ENCODE peak calls at places on chromosomes 1 and 21, in seven cellular contexts. D is kidney epithelial cell, W is astrocyte, R is endothelial cell of umbilical vein, J is fibroblast of lung, T is foreskin fibroblast, K is tibial nerve. Z is an unnamed sample.

GRCh38 chr1:204065174-204065985 is 7.5 kb upstream of the SOX13 start:
- DNase-seq in K (peak; percentile 62), W (no peak), D (no peak), R (peak; percentile 47), J (no peak), T (peak; percentile 36), Z (no peak)

GRCh38 chr1:216221260-216221700 is 202.0 kb downstream of the USH2A start:
- DNase-seq in R (peak; percentile 20), K (peak; percentile 75), J (peak; percentile 68), T (peak; percentile 76), D (peak; percentile 42), W (peak; percentile 60), Z (peak; percentile 70)

GRCh38 chr1:40073062-40073461 is 24.0 kb downstream of the PPT1 start:
- DNase-seq in T (no peak), K (no peak), R (no peak), J (no peak), D (no peak), W (no peak), Z (no peak)

GRCh38 chr1:47388548-47389238 is 27.4 kb upstream of the FOXE3 start:
- DNase-seq in J (peak; percentile 43), K (peak; percentile 67), R (peak; percentile 68), D (peak; percentile 14), T (peak; percentile 88), W (no peak), Z (peak; percentile 47)

GRCh38 chr1:222618880-222619321 is 1.0 kb downstream of the MIA3 start:
- DNase-seq in K (peak; percentile 8), W (peak; percentile 23), J (peak; percentile 48), D (no peak), T (peak; percentile 68), R (peak; percentile 30), Z (no peak)

GRCh38 chr1:156912861-156913808 is 7.3 kb upstream of the LRRC71 start:
- DNase-seq in K (no peak), W (no peak), T (peak; percentile 50), J (no peak), D (no peak), R (no peak), Z (no peak)

GRCh38 chr1:15584489-15585363 is at the start of gene AGMAT:
- DNase-seq in K (no peak), J (peak; percentile 51), T (peak; percentile 55), R (peak; percentile 16), D (no peak), W (no peak), Z (no peak)

GRCh38 chr1:87598429-87598828 is 269.7 kb downstream of the LMO4 start:
- DNase-seq in J (no peak), R (no peak), W (no peak), T (no peak), D (no peak), K (no peak), Z (no peak)

GRCh38 chr1:246295340-246295739 is 211.7 kb downstream of the SMYD3 start:
- DNase-seq in R (no peak), W (no peak), J (no peak), T (no peak), K (no peak), D (no peak), Z (no peak)

GRCh38 chr21:20882462-20883415 is 115.5 kb upstream of the NCAM2 start:
- DNase-seq in D (no peak), J (peak; percentile 2), T (peak; percentile 37), R (peak; percentile 16), K (peak; percentile 46), W (no peak), Z (peak; percentile 11)

GRCh38 chr1:42941640-42942330 is 16.9 kb downstream of the SLC2A1 start:
- DNase-seq in D (peak; percentile 51), W (peak; percentile 91), K (no peak), R (peak; percentile 79), T (peak; percentile 95), J (peak; percentile 95), Z (peak; percentile 77)

GRCh38 chr1:204883405-204883804 is 12.7 kb downstream of the NFASC start:
- DNase-seq in R (no peak), D (no peak), W (no peak), T (no peak), K (no peak), J (no peak), Z (no peak)

GRCh38 chr1:15153184-15153841 is at the start of gene TMEM51:
- DNase-seq in T (peak; percentile 64), D (no peak), R (peak; percentile 79), J (peak; percentile 74), K (no peak), W (peak; percentile 56), Z (no peak)

GRCh38 chr1:109397451-109398342 is at the start of gene SORT1:
- DNase-seq in J (peak; percentile 90), T (peak; percentile 90), K (peak; percentile 60), D (peak; percentile 58), W (peak; percentile 84), R (peak; percentile 91), Z (peak; percentile 43)

GRCh38 chr1:206074839-206075238 is 21.9 kb downstream of the RHEX start:
- DNase-seq in J (no peak), T (no peak), R (peak; percentile 56), D (no peak), K (no peak), W (no peak), Z (no peak)

GRCh38 chr1:58780586-58781452 is 3.0 kb downstream of the JUN start:
- DNase-seq in T (no peak), D (no peak), J (peak; percentile 36), W (peak; percentile 28), R (peak; percentile 38), K (peak; percentile 33), Z (no peak)
- TF ChIP-seq CTCF in T (no peak), D (no peak), J (no peak), W (no peak), R (no peak), K (no peak), Z (no peak)

GRCh38 chr1:77227383-77227782 is 8.2 kb upstream of the PIGK start:
- DNase-seq in K (no peak), J (no peak), W (no peak), T (no peak), R (no peak), D (no peak), Z (no peak)
- H3K4me3 ChIP-seq in K (no peak overlapping the region), J (no peak overlapping the region), W (no peak overlapping the region), T (no peak overlapping the region), R (no peak overlapping the region), D (no peak overlapping the region), Z (no peak overlapping the region)

DNA sequence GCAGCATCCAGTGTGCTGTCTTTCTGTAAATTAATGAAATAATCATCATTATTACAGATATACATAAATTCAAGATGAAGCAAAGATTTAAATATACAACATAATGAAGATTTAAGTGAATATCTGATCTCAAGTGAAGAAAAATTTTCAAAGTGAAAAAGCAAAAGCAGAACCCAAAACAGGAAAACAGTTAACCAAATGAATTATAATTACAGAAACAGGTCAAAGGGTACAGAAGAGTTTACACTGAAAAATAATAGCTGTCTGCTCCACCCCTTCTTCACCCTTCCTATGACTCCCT is 44.8 kb upstream of the GTF2B start:
- DNase-seq in R (no peak), J (no peak), W (no peak), K (no peak), T (no peak), D (no peak), Z (no peak)
- TF ChIP-seq CTCF in R (no peak), J (no peak), W (no peak), K (no peak), T (no peak), D (no peak), Z (no peak)

DNA sequence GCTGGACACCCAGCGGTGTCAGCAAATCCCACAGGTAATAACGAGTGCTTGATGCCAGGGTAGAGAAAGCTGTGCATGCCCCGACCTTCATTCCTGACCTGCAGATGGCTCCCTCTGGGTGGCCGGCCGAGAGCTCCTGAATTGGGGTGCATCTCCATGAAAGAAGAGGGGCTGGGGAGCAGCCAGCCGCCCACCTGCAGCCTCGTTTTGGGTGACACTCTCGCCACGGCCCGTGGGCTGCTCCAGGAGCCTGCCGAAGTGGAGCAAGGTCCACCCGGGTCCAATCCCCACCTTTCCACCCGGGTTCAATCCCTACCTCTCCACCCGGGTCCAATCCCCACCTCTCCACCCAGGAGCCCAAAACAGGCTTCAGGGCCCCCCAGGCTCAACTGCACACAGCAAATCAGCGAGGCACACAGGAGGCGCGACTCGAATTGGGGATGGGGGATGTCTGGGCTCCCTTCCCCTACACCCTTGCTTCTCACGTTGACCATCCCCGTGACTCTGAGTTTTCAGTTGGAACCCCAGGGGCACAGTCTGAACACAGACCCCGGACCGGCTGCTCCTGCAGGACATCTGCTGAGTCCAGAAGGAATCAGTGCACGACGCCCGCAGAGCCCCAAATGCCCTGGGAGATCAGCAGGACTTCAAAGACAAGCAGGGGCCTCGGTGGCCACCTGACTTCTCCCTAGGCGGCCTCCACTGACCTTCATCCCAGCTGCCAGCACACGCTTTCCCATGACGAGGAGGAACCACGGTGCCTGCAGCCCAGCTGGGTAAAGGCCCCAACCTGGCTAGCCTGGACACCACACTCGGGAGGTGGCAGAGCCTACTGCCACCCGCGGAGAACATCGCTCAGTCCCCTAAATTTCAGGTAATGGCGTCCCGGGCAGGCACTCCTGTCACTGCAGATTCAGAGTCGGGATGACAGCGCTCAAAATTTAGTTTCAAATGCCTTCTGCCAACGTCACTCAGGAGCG is 159.0 kb downstream of the NPHP4 start:
- DNase-seq in D (no peak), T (no peak), R (no peak), W (no peak), J (no peak), K (no peak), Z (no peak)
- H3K4me3 ChIP-seq in D (no peak overlapping the region), T (no peak overlapping the region), R (no peak overlapping the region), W (no peak overlapping the region), J (no peak overlapping the region), K (no peak overlapping the region), Z (no peak overlapping the region)

GRCh38 chr1:161342186-161342585 is 25.5 kb downstream of the CFAP126 start:
- DNase-seq in T (no peak), D (no peak), K (no peak), R (no peak), W (no peak), J (no peak), Z (no peak)

DNA sequence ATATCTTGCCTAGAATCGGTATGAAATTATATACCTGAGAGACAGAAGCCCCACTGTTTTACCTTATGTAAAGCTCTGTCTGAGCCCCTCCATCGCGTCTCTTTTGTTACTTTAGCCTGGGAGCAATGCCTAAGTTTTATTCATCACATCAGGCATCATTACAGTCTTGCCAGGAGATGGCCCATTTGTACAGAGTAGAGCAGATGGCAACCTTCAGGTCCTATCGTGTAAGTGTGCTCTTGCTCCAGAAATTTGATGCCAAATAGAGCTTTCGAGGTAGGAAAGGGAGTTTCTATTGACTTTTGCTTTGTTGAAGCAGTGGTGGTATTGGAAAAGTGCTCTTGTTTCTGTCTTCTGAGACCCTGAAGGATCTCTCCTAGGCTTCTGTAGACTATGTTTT is 24.8 kb downstream of the CFAP126 start:
- DNase-seq in W (no peak), R (no peak), D (no peak), T (no peak), K (no peak), J (no peak), Z (no peak)
- TF ChIP-seq CTCF in W (no peak), R (no peak), D (no peak), T (no peak), K (no peak), J (no peak), Z (no peak)